ENCODE peak calls at places on chromosomes 2 and 18, in five cellular contexts. E, T, U, A and D are unnamed samples.

GRCh38 chr2:26971911-26972786 is 1.7 kb downstream of the MAPRE3 start:
- DNase-seq in A (no peak), U (no peak), T (no peak), E (no peak), D (no peak)

GRCh38 chr2:128292599-128293425 is 25.9 kb downstream of the HS6ST1 start:
- DNase-seq in E (no peak), A (no peak), T (peak), U (no peak), D (no peak)

GRCh38 chr2:18365346-18365745 is 195.1 kb downstream of the RDH14 start:
- DNase-seq in A (no peak), U (no peak), E (no peak), T (no peak), D (no peak)

GRCh38 chr2:25521665-25522387 is 151.6 kb downstream of the DTNB start:
- DNase-seq in A (peak), E (peak), U (peak), T (no peak), D (peak)

GRCh38 chr2:225100269-225100668 is 58.0 kb upstream of the DOCK10 start:
- DNase-seq in A (peak), U (no peak), E (no peak), T (no peak), D (no peak)

GRCh38 chr2:74917702-74918619 is 40.5 kb upstream of the POLE4 start:
- DNase-seq in T (no peak), A (no peak), U (no peak), E (peak), D (no peak)

GRCh38 chr18:80009661-80010550 is 21.5 kb upstream of the TXNL4A start:
- DNase-seq in T (no peak), E (peak), A (peak), U (no peak), D (no peak)

GRCh38 chr2:85444629-85445028 is 26.1 kb downstream of the SH2D6 start:
- DNase-seq in A (no peak), T (no peak), E (no peak), U (no peak), D (no peak)

GRCh38 chr2:61443342-61444041 is 27.4 kb downstream of the USP34 start:
- DNase-seq in T (no peak), U (peak), E (no peak), A (no peak), D (peak)

GRCh38 chr2:196088209-196088608 is 19.6 kb upstream of the DNAH7 start:
- DNase-seq in T (no peak), A (no peak), E (peak), U (no peak), D (no peak)

GRCh38 chr2:12416600-12416999 is 300.1 kb upstream of the TRIB2 start:
- DNase-seq in E (no peak), U (no peak), T (peak), A (no peak), D (peak)

GRCh38 chr2:234308814-234309195 is 188.1 kb downstream of the ARL4C start:
- DNase-seq in E (no peak), T (no peak), A (no peak), U (peak), D (peak)

GRCh38 chr2:71299507-71299906 is 32.1 kb upstream of the ZNF638 start:
- DNase-seq in T (no peak), E (no peak), A (no peak), U (no peak), D (peak)

GRCh38 chr2:227607969-227608368 is 6.7 kb downstream of the SCYGR3 start:
- DNase-seq in T (no peak), E (peak), A (no peak), U (no peak), D (no peak)

GRCh38 chr2:16608661-16609643 is 56.7 kb downstream of the CYRIA start:
- DNase-seq in U (peak), E (peak), A (no peak), T (peak), D (peak)

GRCh38 chr2:138846216-138846821 is 66.1 kb upstream of the NXPH2 start:
- DNase-seq in U (no peak), E (no peak), T (no peak), A (no peak), D (peak)

GRCh38 chr18:74412106-74412880 is 44.8 kb downstream of the DIPK1C start:
- DNase-seq in T (no peak), A (no peak), U (no peak), E (no peak), D (no peak)

GRCh38 chr2:128308889-128309288 is 9.8 kb downstream of the HS6ST1 start:
- DNase-seq in A (no peak), T (no peak), E (no peak), U (no peak), D (no peak)

GRCh38 chr2:70984576-70985282 is 6.3 kb downstream of the ANKRD53 start:
- DNase-seq in U (peak), E (peak), T (no peak), A (no peak), D (peak)

GRCh38 chr2:43423941-43424261 is 171.9 kb downstream of the THADA start:
- DNase-seq in E (no peak), U (no peak), A (no peak), T (no peak), D (no peak)

GRCh38 chr18:23191952-23192662 is 56.8 kb downstream of the CABLES1 start:
- DNase-seq in U (no peak), E (peak), T (no peak), A (peak), D (peak)

GRCh38 chr2:73374243-73374642 is 11.4 kb upstream of the ALMS1 start:
- DNase-seq in A (no peak), U (no peak), T (no peak), E (no peak), D (no peak)
- TF ChIP-seq CTCF in A (no peak), U (no peak), T (no peak), E (no peak), D (no peak)

DNA sequence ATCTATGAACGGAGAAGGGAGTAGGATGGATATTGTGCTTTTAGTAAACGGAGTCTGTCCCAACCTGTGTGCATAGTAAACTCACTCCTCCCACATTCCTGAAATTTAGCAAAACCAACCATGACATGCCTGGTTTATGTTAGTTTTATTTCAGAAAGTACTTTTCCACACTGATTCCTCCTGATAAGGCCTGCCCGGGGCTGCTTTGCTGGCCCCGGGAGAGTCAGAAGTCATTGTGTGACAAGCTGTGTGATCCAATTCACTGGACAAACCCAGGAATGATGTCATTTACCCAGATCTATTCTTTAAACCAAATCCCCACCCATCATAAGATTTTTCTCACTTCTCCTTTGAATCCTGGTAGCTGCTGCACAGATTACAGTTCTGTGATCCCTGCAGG is 109.0 kb downstream of the SETBP1 start:
- DNase-seq in T (no peak), A (peak), U (no peak), E (no peak), D (no peak)
- H3K4me3 ChIP-seq in T (no peak), A (no peak), U (no peak), E (no peak), D (no peak)

GRCh38 chr2:239316562-239317465 is 84.0 kb downstream of the HDAC4 start:
- DNase-seq in E (no peak), U (no peak), T (peak), A (no peak), D (no peak)
- TF ChIP-seq CTCF in E (no peak), U (no peak), T (no peak), A (no peak), D (no peak)

GRCh38 chr18:61602836-61603235 is 269.6 kb downstream of the CDH20 start:
- DNase-seq in U (no peak), A (no peak), E (peak), T (no peak), D (no peak)

GRCh38 chr18:61608306-61608705 is 275.1 kb downstream of the CDH20 start:
- DNase-seq in A (no peak), U (no peak), E (no peak), T (no peak), D (no peak)

GRCh38 chr18:61606068-61606660 is 272.9 kb downstream of the CDH20 start:
- DNase-seq in E (no peak), U (no peak), A (peak), T (no peak), D (no peak)

GRCh38 chr18:61606759-61607158 is 273.5 kb downstream of the CDH20 start:
- DNase-seq in U (no peak), T (peak), E (peak), A (peak), D (no peak)

DNA sequence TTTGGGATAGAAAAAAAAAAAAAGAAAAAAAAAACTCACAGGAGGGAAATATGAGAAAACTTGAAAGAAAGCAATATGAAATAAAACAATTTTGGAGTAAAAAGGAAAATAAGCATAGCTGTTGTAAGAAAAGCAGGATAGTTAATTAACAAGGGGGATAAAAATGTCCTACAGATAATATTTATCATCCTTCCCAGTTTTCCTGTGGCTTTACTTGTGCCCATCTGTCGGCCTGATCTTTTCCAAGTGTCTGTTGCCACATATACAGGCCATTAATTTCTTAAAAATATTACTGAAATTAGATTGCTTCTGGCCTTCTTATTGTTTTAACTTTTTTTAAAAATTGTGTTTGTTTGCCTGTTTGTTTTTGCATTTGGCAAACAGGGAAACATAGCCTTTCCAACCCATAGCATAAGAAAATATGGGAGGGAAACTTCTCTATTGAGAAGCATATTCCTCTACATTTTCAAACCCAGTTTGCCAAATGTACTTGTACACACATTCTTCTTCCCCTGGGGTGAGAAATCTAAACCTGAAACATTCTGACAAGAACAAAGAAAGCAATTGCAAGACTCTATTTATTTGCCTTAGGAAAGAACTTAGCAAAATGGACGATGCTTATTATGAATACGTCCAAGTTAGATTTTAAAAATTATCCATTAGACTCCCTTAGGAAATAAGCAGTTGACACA is 272.3 kb downstream of the CDH20 start:
- DNase-seq in E (no peak), T (no peak), A (no peak), U (no peak), D (no peak)
- H3K4me3 ChIP-seq in E (peak), T (no peak), A (no peak), U (no peak), D (no peak)

DNA sequence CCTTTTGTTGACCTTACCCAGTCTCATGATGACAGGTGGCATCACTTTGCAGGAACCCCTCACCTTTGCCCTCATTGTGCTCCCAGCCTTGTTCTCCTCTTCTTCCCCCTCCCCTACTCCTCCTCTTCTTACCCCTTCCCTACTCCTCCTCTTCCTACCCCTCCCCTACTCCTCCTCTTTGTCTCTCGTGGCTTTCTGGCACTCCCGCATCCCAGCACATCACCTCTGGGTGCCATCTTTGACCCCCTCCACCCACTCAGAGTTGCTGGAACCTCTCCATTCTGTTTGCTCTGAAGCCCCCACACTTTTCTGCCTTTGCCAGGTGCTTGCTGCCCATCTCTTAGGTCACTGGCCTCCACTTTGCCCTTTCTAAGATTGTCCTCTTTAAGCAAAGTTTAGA is 17.1 kb downstream of the UBE2F start:
- DNase-seq in T (no peak), A (no peak), U (no peak), E (no peak), D (no peak)
- TF ChIP-seq CTCF in T (no peak), A (no peak), U (no peak), E (no peak), D (no peak)

GRCh38 chr2:170817999-170818293 is 1.3 kb downstream of the GAD1 start:
- DNase-seq in E (no peak), A (no peak), U (no peak), T (no peak), D (no peak)
- H3K4me3 ChIP-seq in E (no peak), A (peak), U (peak), T (no peak), D (peak)

GRCh38 chr18:285817-286216 is 18.0 kb upstream of the THOC1 start:
- DNase-seq in U (no peak), T (no peak), E (no peak), A (no peak), D (no peak)

GRCh38 chr18:292271-292670 is 24.4 kb upstream of the THOC1 start:
- DNase-seq in U (no peak), E (no peak), A (no peak), T (no peak), D (no peak)

GRCh38 chr18:286515-287310 is 18.9 kb upstream of the THOC1 start:
- DNase-seq in T (no peak), U (no peak), E (peak), A (peak), D (no peak)
- TF ChIP-seq CTCF in T (no peak), U (peak), E (peak), A (peak), D (no peak)

GRCh38 chr18:24659837-24660720 is 199.6 kb downstream of the HRH4 start:
- DNase-seq in T (no peak), E (peak), U (peak), A (no peak), D (peak)
- H3K4me3 ChIP-seq in T (no peak), E (peak), U (no peak), A (no peak), D (no peak)

GRCh38 chr2:219626540-219626939 is 890 bp upstream of the SLC4A3 start:
- DNase-seq in T (no peak), E (no peak), U (no peak), A (no peak), D (no peak)
- TF ChIP-seq CTCF in T (no peak), E (no peak), U (no peak), A (no peak), D (no peak)